ENCODE peak calls at places on chromosomes 12 and 14, in four cellular contexts. O, M, E and D are unnamed samples.
A peak's percentile ranks its signal among the peaks of the same experiment; 100 is the strongest.

GRCh38 chr14:32662234-32662633 is 276.4 kb upstream of the NPAS3 start:
- DNase-seq in O (no peak), M (no peak), E (no peak), D (no peak)

GRCh38 chr12:30691122-30691879 is 4.4 kb downstream of the IPO8 start:
- DNase-seq in M (peak; percentile 39), E (no peak), O (no peak), D (no peak)

GRCh38 chr14:63186453-63186852 is 17.8 kb upstream of the RHOJ start:
- DNase-seq in O (no peak), M (no peak), E (no peak), D (no peak)

GRCh38 chr12:19546611-19547162 is 107.4 kb downstream of the AEBP2 start:
- DNase-seq in E (no peak), O (peak; percentile 52), M (no peak), D (no peak)

GRCh38 chr12:68373836-68374314 is 41.7 kb upstream of the MDM1 start:
- DNase-seq in E (no peak), O (no peak), M (no peak), D (no peak)

GRCh38 chr14:78245238-78245637 is 75.1 kb downstream of the NRXN3 start:
- DNase-seq in M (no peak), O (no peak), E (no peak), D (peak; percentile 39)

GRCh38 chr12:89856431-89856830 is 147.8 kb upstream of the ATP2B1 start:
- DNase-seq in E (no peak), M (no peak), O (no peak), D (no peak)

GRCh38 chr12:4899361-4899760 is 10.3 kb upstream of the KCNA1 start:
- DNase-seq in E (peak; percentile 29), O (no peak), M (no peak), D (no peak)

GRCh38 chr14:100049220-100049619 is 16.0 kb upstream of the EVL start:
- DNase-seq in M (no peak), E (no peak), O (no peak), D (no peak)

GRCh38 chr14:88834883-88835431 is 10.5 kb downstream of the TTC8 start:
- DNase-seq in E (no peak), O (no peak), M (no peak), D (no peak)

GRCh38 chr12:45732250-45732649 is 2.7 kb downstream of the ARID2 start:
- DNase-seq in O (no peak), M (no peak), E (no peak), D (no peak)

GRCh38 chr14:104217486-104218360 is 79.3 kb downstream of the KIF26A start:
- DNase-seq in M (peak; percentile 21), O (no peak), E (no peak), D (no peak)

GRCh38 chr12:98955284-98955683 is 310.2 kb downstream of the APAF1 start:
- DNase-seq in M (peak; percentile 14), O (no peak), E (peak; percentile 24), D (no peak)

GRCh38 chr12:113262710-113263109 is 41.4 kb downstream of the TPCN1 start:
- DNase-seq in M (no peak), O (no peak), E (no peak), D (no peak)

GRCh38 chr14:31568671-31569070 is 7.5 kb downstream of the NUBPL start:
- DNase-seq in E (no peak), M (no peak), O (no peak), D (no peak)

GRCh38 chr12:112162261-112162790 is 37.0 kb downstream of the TRAFD1 start:
- DNase-seq in E (no peak), O (no peak), M (no peak), D (no peak)

GRCh38 chr12:47377414-47378221 is 297.9 kb upstream of the AMIGO2 start:
- DNase-seq in O (peak; percentile 93), M (peak; percentile 12), E (no peak), D (peak; percentile 67)

GRCh38 chr14:88516742-88517418 is 37.9 kb downstream of the PTPN21 start:
- DNase-seq in M (no peak), O (no peak), E (peak; percentile 31), D (no peak)

GRCh38 chr14:68412505-68413496 is 380.1 kb downstream of the ZFP36L1 start:
- DNase-seq in M (no peak), O (no peak), E (no peak), D (no peak)

GRCh38 chr14:38721822-38722431 is 381.1 kb downstream of the SEC23A start:
- DNase-seq in M (peak; percentile 60), E (peak; percentile 31), O (peak; percentile 79), D (peak; percentile 51)

GRCh38 chr12:1279050-1279449 is 288.0 kb downstream of the ERC1 start:
- DNase-seq in E (no peak), M (no peak), O (no peak), D (no peak)

GRCh38 chr14:87613856-87614255 is 379.1 kb downstream of the GALC start:
- DNase-seq in M (no peak), O (no peak), E (no peak), D (no peak)

GRCh38 chr12:132418393-132418925 is 71.5 kb upstream of the FBRSL1 start:
- DNase-seq in M (no peak), E (no peak), O (no peak), D (no peak)

GRCh38 chr14:74608959-74609611 is 3.0 kb downstream of the LTBP2 start:
- DNase-seq in M (peak; percentile 83), E (peak; percentile 93), O (peak; percentile 86), D (peak; percentile 85)

GRCh38 chr12:89497467-89497866 is 27.1 kb downstream of the GALNT4 start:
- DNase-seq in O (no peak), E (no peak), M (no peak), D (peak; percentile 22)

GRCh38 chr12:56198836-56199235 is 9.6 kb upstream of the SMARCC2 start:
- DNase-seq in E (no peak), O (no peak), M (no peak), D (no peak)

GRCh38 chr14:103574707-103575285 is 12.0 kb downstream of the COA8 start:
- DNase-seq in O (no peak), E (no peak), M (no peak), D (no peak)

GRCh38 chr12:51218607-51219161 is 822 bp upstream of the POU6F1 start:
- DNase-seq in O (no peak), M (peak; percentile 38), E (no peak), D (no peak)

GRCh38 chr12:68420225-68421008 is 88.3 kb upstream of the MDM1 start:
- DNase-seq in E (no peak), M (no peak), O (no peak), D (no peak)

GRCh38 chr12:23895792-23896218 is 53.7 kb downstream of the SOX5 start:
- DNase-seq in O (no peak), E (peak; percentile 46), M (no peak), D (no peak)

GRCh38 chr12:12645485-12645884 is 33.8 kb downstream of the CREBL2 start:
- DNase-seq in O (no peak), M (peak; percentile 17), E (peak; percentile 7), D (no peak)

GRCh38 chr14:36478782-36479181 is 41.2 kb downstream of the NKX2-1 start:
- DNase-seq in E (no peak), M (no peak), O (no peak), D (no peak)

GRCh38 chr12:10310926-10311705 is 3.4 kb downstream of the KLRD1 start:
- DNase-seq in O (no peak), M (no peak), E (no peak), D (no peak)

GRCh38 chr12:120227233-120228040 is 26.5 kb upstream of the RPLP0 start:
- DNase-seq in M (no peak), O (no peak), E (peak; percentile 6), D (no peak)

GRCh38 chr14:74860899-74861733 is 14.8 kb downstream of the PROX2 start:
- DNase-seq in O (peak; percentile 93), E (peak; percentile 88), M (peak; percentile 93), D (peak; percentile 92)

GRCh38 chr12:113582521-113583218 is 111.0 kb upstream of the LHX5 start:
- DNase-seq in M (no peak), O (no peak), E (no peak), D (no peak)

GRCh38 chr14:100246809-100247428 is 8.0 kb downstream of the YY1 start:
- DNase-seq in O (no peak), E (peak; percentile 65), M (peak; percentile 27), D (no peak)